ENCODE peak calls at places on chromosomes 16 and 17, in four cellular contexts. B, A, I and E are unnamed samples.

GRCh38 chr17:45052052-45052772 is 780 bp upstream of the DCAKD start:
- DNase-seq in B (no peak), A (peak; percentile 18), I (peak; percentile 73), E (no peak)

GRCh38 chr16:30030011-30030685 is 923 bp downstream of the TLCD3B start:
- DNase-seq in A (no peak), B (no peak), I (no peak), E (no peak)

GRCh38 chr17:11404431-11404830 is 163.4 kb downstream of the SHISA6 start:
- DNase-seq in B (no peak), I (no peak), A (no peak), E (no peak)

GRCh38 chr17:73155410-73156165 is 9.2 kb upstream of the SSTR2 start:
- DNase-seq in I (peak; percentile 53), A (no peak), B (no peak), E (no peak)

GRCh38 chr17:57939797-57940196 is 15.4 kb downstream of the CUEDC1 start:
- DNase-seq in A (no peak), I (no peak), B (peak; percentile 75), E (no peak)

GRCh38 chr17:41775394-41776226 is 10.9 kb downstream of the JUP start:
- DNase-seq in I (peak; percentile 58), B (no peak), A (no peak), E (no peak)

GRCh38 chr16:19338335-19338734 is 52.8 kb downstream of the CLEC19A start:
- DNase-seq in A (no peak), I (no peak), B (no peak), E (no peak)

GRCh38 chr17:68305132-68305531 is 13.8 kb downstream of the ARSG start:
- DNase-seq in A (no peak), B (no peak), I (no peak), E (no peak)

GRCh38 chr17:40555296-40556190 is 9.7 kb downstream of the CCR7 start:
- DNase-seq in A (no peak), I (no peak), B (no peak), E (no peak)

GRCh38 chr17:27782791-27783206 is 17.5 kb downstream of the NOS2 start:
- DNase-seq in A (no peak), I (no peak), B (no peak), E (no peak)

GRCh38 chr16:35744716-35745115 is 2285.3 kb downstream of the TP53TG3F start:
- DNase-seq in I (no peak), B (no peak), A (no peak), E (no peak)

GRCh38 chr17:79811036-79811887 is 14.4 kb upstream of the CBX8 start:
- DNase-seq in A (peak; percentile 64), B (no peak), I (peak; percentile 73), E (no peak)

GRCh38 chr16:3730161-3731125 is 13.1 kb upstream of the TRAP1 start:
- DNase-seq in B (no peak), A (no peak), I (no peak), E (no peak)

GRCh38 chr16:3728424-3729160 is 11.3 kb upstream of the TRAP1 start:
- DNase-seq in B (no peak), A (no peak), I (no peak), E (no peak)

GRCh38 chr16:3731126-3731935 is 14.0 kb upstream of the TRAP1 start:
- DNase-seq in B (no peak), I (no peak), A (no peak), E (no peak)

GRCh38 chr16:3727806-3728381 is 10.6 kb upstream of the TRAP1 start:
- DNase-seq in B (no peak), A (no peak), I (no peak), E (no peak)

DNA sequence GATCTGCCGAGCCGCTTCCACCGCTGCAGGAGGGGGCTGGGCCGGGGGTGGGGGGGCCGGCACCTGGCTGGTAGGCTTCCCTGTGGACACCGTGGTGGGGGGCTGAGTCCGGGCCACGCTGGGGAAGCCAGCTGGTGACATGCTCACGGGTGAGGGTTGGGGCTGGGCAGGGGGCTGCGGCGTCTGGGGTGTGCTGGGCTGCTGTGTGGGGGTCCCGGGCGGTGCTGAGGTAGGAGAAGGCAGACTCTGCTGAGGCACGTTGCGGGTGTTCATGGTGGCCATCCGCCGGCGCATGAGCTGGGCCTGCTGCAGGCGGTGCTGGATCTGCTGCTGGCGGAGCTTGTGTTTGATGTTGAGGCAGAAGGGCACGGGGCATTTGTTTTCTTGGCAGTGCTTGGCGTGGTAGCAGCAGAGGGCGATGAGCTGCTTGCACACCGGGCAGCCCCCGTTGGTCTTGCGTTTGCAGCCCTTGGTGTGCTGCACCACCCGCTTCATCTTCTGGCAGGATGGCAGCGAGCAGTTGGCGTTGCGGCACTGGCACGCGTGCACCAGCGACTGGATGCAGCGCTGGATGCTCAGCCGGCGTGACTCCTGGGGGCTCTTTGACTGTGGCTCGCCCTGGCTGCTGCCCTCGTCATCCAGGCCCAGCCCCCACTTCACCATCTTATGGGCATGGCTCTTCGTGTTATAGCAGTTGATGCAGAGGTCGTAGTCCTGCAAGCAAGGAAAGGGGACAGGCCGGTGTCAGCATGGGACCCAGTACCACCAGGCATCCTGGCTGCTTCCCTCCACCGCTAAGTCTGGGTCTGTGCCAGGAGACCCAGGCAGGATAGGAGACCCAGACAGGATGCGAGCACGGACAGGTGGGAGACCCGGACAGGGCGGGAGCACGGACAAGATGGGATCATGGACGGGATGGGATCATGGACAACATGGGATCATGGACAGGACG is 12.1 kb upstream of the TRAP1 start:
- DNase-seq in A (no peak), B (no peak), I (no peak), E (no peak)
- TF ChIP-seq SUZ12 in A (no peak), B (no peak), I (no peak), E (no peak)

GRCh38 chr16:48910214-48910613 is 300.2 kb upstream of the N4BP1 start:
- DNase-seq in B (no peak), I (no peak), A (no peak), E (no peak)

GRCh38 chr16:48913384-48913783 is 303.4 kb upstream of the N4BP1 start:
- DNase-seq in A (peak; percentile 39), B (no peak), I (no peak), E (no peak)

GRCh38 chr16:48911700-48912099 is 301.7 kb upstream of the N4BP1 start:
- DNase-seq in A (no peak), I (no peak), B (no peak), E (no peak)

GRCh38 chr16:48914070-48914469 is 304.1 kb upstream of the N4BP1 start:
- DNase-seq in B (no peak), I (no peak), A (no peak), E (no peak)

GRCh38 chr16:48912360-48912759 is 302.4 kb upstream of the N4BP1 start:
- DNase-seq in A (no peak), B (peak; percentile 8), I (no peak), E (no peak)
- H3K4me3 ChIP-seq in A (no peak overlapping the region), B (no peak overlapping the region), I (no peak overlapping the region), E (no peak overlapping the region)

DNA sequence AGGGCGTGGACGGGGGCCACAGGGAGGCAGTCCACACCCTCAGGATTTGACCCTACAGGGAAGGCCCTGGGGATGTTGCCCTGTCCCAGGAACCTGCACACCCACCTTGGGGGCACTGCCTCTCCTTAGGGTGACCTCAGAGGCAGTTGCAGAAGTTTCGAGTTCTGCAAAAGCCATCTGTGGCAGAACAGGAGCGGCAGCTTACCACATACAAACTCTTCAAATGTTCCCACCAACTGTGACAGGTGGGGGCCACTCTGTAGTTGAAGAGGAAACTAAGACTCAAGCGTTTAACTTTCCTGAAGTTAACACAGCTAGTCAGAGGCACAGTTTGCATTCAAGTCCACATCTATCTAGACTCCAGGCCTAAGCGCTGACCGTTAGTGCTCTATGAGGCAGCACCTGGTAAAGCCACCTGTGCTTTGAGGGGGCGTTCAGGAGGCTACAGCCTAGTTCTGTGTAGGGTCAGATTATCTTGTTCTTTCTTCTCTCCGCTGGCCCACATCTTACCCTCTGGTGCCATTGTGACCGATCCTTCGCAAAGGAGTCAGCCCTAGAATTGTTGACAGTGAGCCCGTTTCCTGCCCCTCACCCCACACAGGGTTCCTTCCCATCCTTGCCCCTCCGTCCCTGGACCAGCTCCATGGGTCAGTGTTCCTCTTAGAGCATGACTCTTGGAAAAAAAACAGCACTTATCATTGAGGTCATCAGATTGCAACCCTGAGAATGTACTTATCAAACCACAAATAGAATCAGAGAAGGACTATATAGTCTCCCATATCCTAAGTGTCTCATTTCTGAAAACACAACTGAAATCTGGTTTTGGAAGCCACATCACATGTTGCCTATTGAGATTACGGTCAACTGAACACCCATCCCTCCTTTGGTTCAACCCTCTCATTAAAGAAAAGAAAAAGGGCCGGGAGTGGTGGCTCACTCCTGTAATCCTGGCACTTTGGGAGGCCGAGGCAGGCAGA is 45.4 kb downstream of the CDH1 start:
- DNase-seq in A (no peak), B (no peak), I (no peak), E (no peak)
- H3K9ac ChIP-seq in A (no peak overlapping the region), B (peak overlapping the region; percentile 49), I (no peak overlapping the region), E (no peak overlapping the region)

GRCh38 chr16:2147981-2148671 is at the start of gene RAB26:
- DNase-seq in A (peak; percentile 82), B (no peak), I (peak; percentile 90), E (no peak)
- TF ChIP-seq SUZ12 in A (no peak), B (no peak), I (peak; percentile 20), E (no peak)

DNA sequence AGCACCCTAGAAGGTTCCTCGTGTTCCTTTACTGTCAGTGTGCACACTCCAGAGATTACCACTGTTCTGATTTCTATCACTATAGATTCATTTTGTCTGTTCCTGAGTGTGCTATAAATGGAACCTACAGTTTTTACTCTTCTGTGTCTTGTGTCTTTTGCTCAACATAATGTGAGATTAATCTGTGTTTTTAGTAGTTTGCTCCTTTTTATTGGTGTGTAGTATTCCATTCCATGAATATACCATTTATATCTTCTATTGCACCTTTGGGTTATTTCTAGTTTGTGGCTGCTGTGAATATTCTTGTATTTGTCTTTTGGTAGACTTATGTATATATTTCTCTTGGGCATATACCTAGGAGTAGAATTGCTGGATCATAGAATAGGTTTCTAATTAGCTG is 68.2 kb downstream of the AP2B1 start:
- DNase-seq in A (no peak), I (no peak), B (no peak), E (no peak)
- H3K4me3 ChIP-seq in A (no peak overlapping the region), I (no peak overlapping the region), B (no peak overlapping the region), E (no peak overlapping the region)

GRCh38 chr16:89601906-89602272 is 11.6 kb upstream of the DPEP1 start:
- DNase-seq in B (no peak), I (no peak), A (no peak), E (no peak)
- H3K9ac ChIP-seq in B (no peak overlapping the region), I (no peak overlapping the region), A (no peak overlapping the region), E (peak overlapping the region; percentile 74)